ENCODE peak calls at places on chromosomes 1 and 21, in six cellular contexts. One of them, this sample, is unnamed.

GRCh38 chr1:234525156-234525774 is 46.3 kb upstream of the TARBP1 start:
- DNase-seq in sigmoid colon: peak; percentile 14
- DNase-seq in right lobe of liver: no peak
- DNase-seq in cardiac muscle cell: no peak
- DNase-seq in stomach: no peak
- DNase-seq in pancreas: no peak
- DNase-seq in this sample: no peak

GRCh38 chr1:16724718-16725438 is 15.4 kb upstream of the RNU1-4 start:
- DNase-seq in sigmoid colon: peak; percentile 79
- DNase-seq in right lobe of liver: peak; percentile 71
- DNase-seq in cardiac muscle cell: no peak
- DNase-seq in stomach: peak; percentile 40
- DNase-seq in pancreas: peak; percentile 66
- DNase-seq in this sample: peak; percentile 87

GRCh38 chr1:63665824-63666223 is 72.6 kb downstream of the PGM1 start:
- DNase-seq in sigmoid colon: no peak
- DNase-seq in right lobe of liver: no peak
- DNase-seq in cardiac muscle cell: no peak
- DNase-seq in stomach: no peak
- DNase-seq in pancreas: no peak
- DNase-seq in this sample: no peak

GRCh38 chr1:47644216-47644581 is 206.4 kb downstream of the FOXD2 start:
- DNase-seq in sigmoid colon: peak; percentile 36
- DNase-seq in right lobe of liver: no peak
- DNase-seq in cardiac muscle cell: peak; percentile 28
- DNase-seq in stomach: no peak
- DNase-seq in pancreas: no peak
- DNase-seq in this sample: no peak

GRCh38 chr1:117239467-117239866 is 28.7 kb upstream of the VTCN1 start:
- DNase-seq in sigmoid colon: no peak
- DNase-seq in right lobe of liver: no peak
- DNase-seq in cardiac muscle cell: no peak
- DNase-seq in stomach: no peak
- DNase-seq in pancreas: no peak
- DNase-seq in this sample: no peak

GRCh38 chr1:173663159-173663558 is 6.5 kb downstream of the ANKRD45 start:
- DNase-seq in sigmoid colon: no peak
- DNase-seq in right lobe of liver: no peak
- DNase-seq in cardiac muscle cell: no peak
- DNase-seq in stomach: no peak
- DNase-seq in pancreas: no peak
- DNase-seq in this sample: no peak

GRCh38 chr1:91651243-91651642 is 150.6 kb downstream of the CDC7 start:
- DNase-seq in sigmoid colon: no peak
- DNase-seq in right lobe of liver: no peak
- DNase-seq in cardiac muscle cell: peak; percentile 20
- DNase-seq in stomach: no peak
- DNase-seq in pancreas: no peak
- DNase-seq in this sample: no peak

GRCh38 chr1:2113620-2114135 is 63.5 kb downstream of the PRKCZ start:
- DNase-seq in sigmoid colon: no peak
- DNase-seq in right lobe of liver: peak; percentile 33
- DNase-seq in cardiac muscle cell: no peak
- DNase-seq in stomach: no peak
- DNase-seq in pancreas: no peak
- DNase-seq in this sample: peak; percentile 42

GRCh38 chr1:190835658-190836057 is 358.0 kb upstream of the BRINP3 start:
- DNase-seq in sigmoid colon: no peak
- DNase-seq in right lobe of liver: no peak
- DNase-seq in cardiac muscle cell: no peak
- DNase-seq in stomach: no peak
- DNase-seq in pancreas: no peak
- DNase-seq in this sample: no peak

GRCh38 chr21:39454949-39455668 is 3.3 kb downstream of the SH3BGR start:
- DNase-seq in sigmoid colon: no peak
- DNase-seq in right lobe of liver: no peak
- DNase-seq in cardiac muscle cell: no peak
- DNase-seq in stomach: no peak
- DNase-seq in pancreas: no peak
- DNase-seq in this sample: no peak

GRCh38 chr1:91891486-91891885 is 5.5 kb upstream of the TGFBR3 start:
- DNase-seq in sigmoid colon: no peak
- DNase-seq in right lobe of liver: no peak
- DNase-seq in cardiac muscle cell: peak; percentile 89
- DNase-seq in stomach: no peak
- DNase-seq in pancreas: no peak
- DNase-seq in this sample: no peak

GRCh38 chr1:157112186-157112867 is 12.7 kb upstream of the ETV3L start:
- DNase-seq in sigmoid colon: no peak
- DNase-seq in right lobe of liver: no peak
- DNase-seq in cardiac muscle cell: no peak
- DNase-seq in stomach: no peak
- DNase-seq in pancreas: no peak
- DNase-seq in this sample: no peak

GRCh38 chr1:179090522-179090921 is 8.7 kb downstream of the TOR3A start:
- DNase-seq in sigmoid colon: no peak
- DNase-seq in right lobe of liver: no peak
- DNase-seq in cardiac muscle cell: no peak
- DNase-seq in stomach: peak; percentile 4
- DNase-seq in pancreas: peak; percentile 48
- DNase-seq in this sample: no peak

GRCh38 chr1:1421147-1421906 is at the start of gene ANKRD65:
- DNase-seq in sigmoid colon: no peak
- DNase-seq in right lobe of liver: peak; percentile 37
- DNase-seq in cardiac muscle cell: no peak
- DNase-seq in stomach: no peak
- DNase-seq in pancreas: peak; percentile 69
- DNase-seq in this sample: peak; percentile 79

GRCh38 chr1:248850124-248850523 is 8.8 kb downstream of the ZNF692 start:
- DNase-seq in sigmoid colon: no peak
- DNase-seq in right lobe of liver: no peak
- DNase-seq in cardiac muscle cell: no peak
- DNase-seq in stomach: no peak
- DNase-seq in pancreas: no peak
- DNase-seq in this sample: no peak

DNA sequence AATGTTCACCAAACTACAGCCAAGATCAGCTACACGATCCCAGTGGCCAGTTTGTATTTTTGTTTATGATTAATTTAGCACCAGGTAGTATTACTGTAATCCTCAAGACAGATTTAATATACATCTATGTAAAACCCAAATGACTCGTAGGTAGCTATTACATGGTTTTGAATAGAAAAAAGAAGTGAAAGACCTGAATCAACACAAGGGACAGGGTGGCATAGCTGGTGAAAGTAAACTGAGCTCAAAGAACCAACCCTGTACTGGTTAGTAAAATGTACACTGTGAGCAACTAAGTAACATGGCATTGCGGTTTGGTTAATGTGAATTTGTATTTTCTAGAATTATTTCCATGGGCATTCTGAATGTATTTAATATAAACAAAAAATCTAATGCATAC is 8.8 kb downstream of the GPATCH2 start:
- DNase-seq in sigmoid colon: no peak
- DNase-seq in right lobe of liver: no peak
- DNase-seq in cardiac muscle cell: no peak
- DNase-seq in stomach: no peak
- DNase-seq in pancreas: no peak
- DNase-seq in this sample: no peak
- H3K4me1 ChIP-seq in sigmoid colon: no peaks in the 10 kb centered on the region
- H3K4me1 ChIP-seq in right lobe of liver: no peaks in the 10 kb centered on the region
- H3K4me1 ChIP-seq in cardiac muscle cell: no peaks in the 10 kb centered on the region
- H3K4me1 ChIP-seq in stomach: no peaks in the 10 kb centered on the region
- H3K4me1 ChIP-seq in pancreas: peaks cover 3% of the 10 kb centered on the region
- H3K4me1 ChIP-seq in this sample: no peaks in the 10 kb centered on the region

DNA sequence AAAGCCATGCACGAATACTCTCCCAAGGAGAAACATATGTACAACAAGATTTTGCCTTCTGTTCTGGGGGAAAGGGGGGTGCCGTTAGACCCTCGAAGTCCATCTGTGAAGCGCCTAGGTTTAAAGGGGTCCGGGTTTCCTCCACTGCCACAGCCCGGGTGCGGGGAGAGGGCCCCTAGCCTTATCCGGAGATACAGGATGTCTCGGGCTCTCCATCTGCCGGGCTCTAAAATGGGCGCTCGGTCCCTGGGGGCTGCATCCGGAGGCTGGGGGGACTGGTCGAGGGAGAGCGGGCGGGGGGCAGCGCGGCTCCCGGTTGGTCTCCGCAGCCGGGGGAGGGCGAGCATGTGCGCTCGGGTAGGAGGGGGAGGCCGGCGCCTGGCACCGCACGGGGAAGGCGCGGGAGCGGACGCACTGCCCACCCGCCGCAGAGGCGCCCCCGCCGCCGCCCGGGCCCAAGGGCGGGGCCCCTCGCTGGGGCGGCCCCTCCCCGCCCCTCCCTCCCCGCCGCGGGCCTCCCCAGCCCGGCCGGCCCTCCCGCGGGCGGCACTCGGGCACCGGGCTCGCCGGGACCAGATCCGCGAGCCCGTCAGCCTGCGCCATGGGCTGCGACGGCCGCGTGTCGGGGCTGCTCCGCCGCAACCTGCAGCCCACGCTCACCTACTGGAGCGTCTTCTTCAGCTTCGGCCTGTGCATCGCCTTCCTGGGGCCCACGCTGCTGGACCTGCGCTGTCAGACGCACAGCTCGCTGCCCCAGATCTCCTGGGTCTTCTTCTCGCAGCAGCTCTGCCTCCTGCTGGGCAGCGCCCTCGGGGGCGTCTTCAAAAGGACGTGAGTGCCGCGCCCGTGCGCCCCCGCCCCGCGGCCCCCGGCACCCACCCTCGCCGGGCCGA is 63.1 kb downstream of the ELK4 start:
- DNase-seq in sigmoid colon: peak; percentile 66
- DNase-seq in right lobe of liver: no peak
- DNase-seq in cardiac muscle cell: peak; percentile 11
- DNase-seq in stomach: peak; percentile 45
- DNase-seq in pancreas: no peak
- DNase-seq in this sample: no peak
- TF ChIP-seq CTCF in sigmoid colon: no peak
- TF ChIP-seq CTCF in right lobe of liver: no peak
- TF ChIP-seq CTCF in cardiac muscle cell: peak; percentile 8
- TF ChIP-seq CTCF in stomach: no peak
- TF ChIP-seq CTCF in pancreas: no peak
- TF ChIP-seq CTCF in this sample: no peak

GRCh38 chr1:165898837-165899236 is 71.4 kb downstream of the UCK2 start:
- DNase-seq in sigmoid colon: no peak
- DNase-seq in right lobe of liver: no peak
- DNase-seq in cardiac muscle cell: peak; percentile 94
- DNase-seq in stomach: no peak
- DNase-seq in pancreas: no peak
- DNase-seq in this sample: peak; percentile 74

GRCh38 chr1:165899461-165899941 is 72.1 kb downstream of the UCK2 start:
- DNase-seq in sigmoid colon: no peak
- DNase-seq in right lobe of liver: no peak
- DNase-seq in cardiac muscle cell: no peak
- DNase-seq in stomach: peak; percentile 55
- DNase-seq in pancreas: no peak
- DNase-seq in this sample: no peak

GRCh38 chr1:165896277-165896676 is 68.9 kb downstream of the UCK2 start:
- DNase-seq in sigmoid colon: no peak
- DNase-seq in right lobe of liver: no peak
- DNase-seq in cardiac muscle cell: peak; percentile 77
- DNase-seq in stomach: no peak
- DNase-seq in pancreas: no peak
- DNase-seq in this sample: no peak

GRCh38 chr1:165895451-165895871 is 68.0 kb downstream of the UCK2 start:
- DNase-seq in sigmoid colon: no peak
- DNase-seq in right lobe of liver: no peak
- DNase-seq in cardiac muscle cell: peak; percentile 66
- DNase-seq in stomach: no peak
- DNase-seq in pancreas: no peak
- DNase-seq in this sample: no peak

DNA sequence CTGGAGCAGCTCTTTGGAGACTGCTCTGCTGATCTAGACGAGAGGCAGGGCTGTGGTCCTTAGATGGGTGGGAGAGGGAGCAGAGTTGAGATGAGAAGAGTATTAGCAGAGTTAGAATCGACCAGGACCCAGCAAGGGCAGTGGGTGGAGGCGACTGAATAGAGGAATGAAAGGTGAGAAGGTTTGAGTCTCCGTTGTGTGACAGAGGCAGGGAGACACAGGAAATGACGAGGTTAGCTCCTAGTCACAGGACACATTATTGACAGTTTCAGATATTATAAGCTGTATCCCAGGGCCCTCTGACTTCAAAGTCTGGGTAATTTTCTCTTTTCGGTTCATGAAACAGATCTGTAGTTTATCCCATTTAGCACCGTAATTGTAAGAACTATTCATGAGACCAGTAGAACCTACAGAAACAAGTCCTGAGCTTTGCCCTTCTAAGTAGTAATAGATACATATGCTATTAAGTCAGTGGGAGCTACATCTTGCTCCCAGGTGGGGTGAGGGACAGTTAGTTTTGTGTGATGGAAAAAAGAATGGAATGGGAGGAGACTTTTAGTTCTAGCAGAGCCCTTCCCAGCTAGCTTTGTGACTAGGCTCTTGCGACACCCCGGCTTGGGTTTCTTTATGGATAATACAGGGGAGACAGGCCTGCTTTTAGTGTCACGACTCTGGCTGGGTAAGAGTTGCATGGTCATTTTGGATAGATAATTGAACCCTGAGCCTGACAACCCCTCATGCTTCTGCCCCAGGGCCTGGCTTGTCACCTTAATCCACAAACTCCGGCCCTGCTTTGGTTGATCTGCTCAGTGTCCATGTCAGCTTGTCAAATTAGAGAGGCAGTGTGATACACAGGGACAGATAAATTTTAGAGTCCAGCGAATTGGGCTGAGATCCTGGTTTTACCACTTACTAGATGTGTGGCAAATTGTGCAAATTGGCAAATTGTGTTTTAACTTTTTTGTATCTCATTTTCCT is 70.2 kb downstream of the UCK2 start:
- DNase-seq in sigmoid colon: no peak
- DNase-seq in right lobe of liver: no peak
- DNase-seq in cardiac muscle cell: peak; percentile 49
- DNase-seq in stomach: no peak
- DNase-seq in pancreas: no peak
- DNase-seq in this sample: no peak
- H3K4me1 ChIP-seq in sigmoid colon: no peaks in the 10 kb centered on the region
- H3K4me1 ChIP-seq in right lobe of liver: no peaks in the 10 kb centered on the region
- H3K4me1 ChIP-seq in cardiac muscle cell: peaks cover 25% of the 10 kb centered on the region
- H3K4me1 ChIP-seq in stomach: peaks cover 39% of the 10 kb centered on the region
- H3K4me1 ChIP-seq in pancreas: peaks cover 20% of the 10 kb centered on the region
- H3K4me1 ChIP-seq in this sample: peaks cover 67% of the 10 kb centered on the region

GRCh38 chr1:182447660-182448059 is 2.3 kb upstream of the RGSL1 start:
- DNase-seq in sigmoid colon: no peak
- DNase-seq in right lobe of liver: no peak
- DNase-seq in cardiac muscle cell: no peak
- DNase-seq in stomach: no peak
- DNase-seq in pancreas: no peak
- DNase-seq in this sample: no peak

GRCh38 chr1:182446033-182446669 is 3.8 kb upstream of the RGSL1 start:
- DNase-seq in sigmoid colon: no peak
- DNase-seq in right lobe of liver: no peak
- DNase-seq in cardiac muscle cell: peak; percentile 70
- DNase-seq in stomach: no peak
- DNase-seq in pancreas: no peak
- DNase-seq in this sample: no peak

GRCh38 chr1:182442333-182442732 is 7.6 kb upstream of the RGSL1 start:
- DNase-seq in sigmoid colon: no peak
- DNase-seq in right lobe of liver: no peak
- DNase-seq in cardiac muscle cell: no peak
- DNase-seq in stomach: no peak
- DNase-seq in pancreas: no peak
- DNase-seq in this sample: no peak

GRCh38 chr1:182441719-182442118 is 8.2 kb upstream of the RGSL1 start:
- DNase-seq in sigmoid colon: no peak
- DNase-seq in right lobe of liver: no peak
- DNase-seq in cardiac muscle cell: no peak
- DNase-seq in stomach: no peak
- DNase-seq in pancreas: no peak
- DNase-seq in this sample: no peak

GRCh38 chr1:182444497-182444896 is 5.4 kb upstream of the RGSL1 start:
- DNase-seq in sigmoid colon: no peak
- DNase-seq in right lobe of liver: no peak
- DNase-seq in cardiac muscle cell: no peak
- DNase-seq in stomach: no peak
- DNase-seq in pancreas: no peak
- DNase-seq in this sample: no peak
- TF ChIP-seq CTCF in sigmoid colon: no peak
- TF ChIP-seq CTCF in right lobe of liver: no peak
- TF ChIP-seq CTCF in cardiac muscle cell: no peak
- TF ChIP-seq CTCF in stomach: no peak
- TF ChIP-seq CTCF in pancreas: no peak
- TF ChIP-seq CTCF in this sample: no peak

This sample was measured in RWPE2.